ENCODE peak calls at places on chromosome 20, in ten cellular contexts. L is HCT116, X is transverse colon, I is activated B cell treated with CpG ODN at 0.5 μM for 24 hours, J is nephron progenitor cell, C is heart left ventricle, Q is right atrium auricular region, Z is fibroblast of mammary gland, K is H9, O is A549. W is an unnamed sample.

GRCh38 chr20:43832096-43832816 is 82.4 kb upstream of the TOX2 start:
- DNase-seq in L (no peak), X (no peak), I (no peak), J (no peak), C (no peak), Q (peak), Z (no peak), K (no peak), O (no peak), W (no peak)

GRCh38 chr20:23205656-23206055 is 119.5 kb upstream of the CD93 start:
- DNase-seq in L (no peak), X (peak), I (no peak), J (peak), C (peak), Q (peak), Z (peak), K (peak), O (no peak), W (no peak)

GRCh38 chr20:36145877-36146707 is 8.4 kb upstream of the EPB41L1 start:
- DNase-seq in L (no peak), X (no peak), I (no peak), J (no peak), C (peak), Q (no peak), Z (no peak), K (no peak), O (no peak), W (no peak)

GRCh38 chr20:11457476-11457875 is 460.2 kb upstream of the BTBD3 start:
- DNase-seq in L (no peak), X (no peak), I (no peak), J (no peak), C (no peak), Q (no peak), Z (no peak), K (no peak), O (no peak), W (no peak)

GRCh38 chr20:56359212-56360132 is 698 bp downstream of the FAM210B start:
- DNase-seq in L (no peak), X (peak), I (peak), J (peak), C (peak), Q (peak), Z (peak), K (peak), O (peak), W (peak)

GRCh38 chr20:44586986-44587980 is 4.9 kb downstream of the PKIG start:
- DNase-seq in L (no peak), X (no peak), I (no peak), J (no peak), C (no peak), Q (no peak), Z (no peak), K (no peak), O (no peak), W (no peak)

GRCh38 chr20:59735917-59736316 is 131.6 kb downstream of the PHACTR3 start:
- DNase-seq in L (no peak), X (no peak), I (no peak), J (no peak), C (no peak), Q (no peak), Z (no peak), K (no peak), O (no peak), W (no peak)

GRCh38 chr20:12946789-12947188 is 62.0 kb upstream of the SPTLC3 start:
- DNase-seq in L (no peak), X (no peak), I (no peak), J (no peak), C (no peak), Q (no peak), Z (no peak), K (no peak), O (no peak), W (no peak)

GRCh38 chr20:10741060-10741459 is 67.3 kb upstream of the JAG1 start:
- DNase-seq in L (no peak), X (no peak), I (no peak), J (no peak), C (peak), Q (no peak), Z (no peak), K (no peak), O (no peak), W (no peak)

GRCh38 chr20:43187476-43188233 is 2.1 kb downstream of the PTPRT start:
- DNase-seq in L (peak), X (peak), I (peak), J (peak), C (peak), Q (peak), Z (peak), K (peak), O (peak), W (peak)

GRCh38 chr20:44650777-44651493 is 564 bp downstream of the ADA start:
- DNase-seq in L (no peak), X (no peak), I (peak), J (no peak), C (peak), Q (no peak), Z (peak), K (no peak), O (peak), W (no peak)

GRCh38 chr20:10536531-10536930 is 101.4 kb downstream of the SLX4IP start:
- DNase-seq in L (no peak), X (no peak), I (no peak), J (no peak), C (no peak), Q (no peak), Z (peak), K (peak), O (peak), W (peak)

GRCh38 chr20:32789896-32790750 is 27.9 kb downstream of the DNMT3B start:
- DNase-seq in L (no peak), X (peak), I (peak), J (peak), C (peak), Q (peak), Z (peak), K (peak), O (peak), W (peak)

GRCh38 chr20:56412473-56412790 is 372 bp downstream of the CASS4 start:
- DNase-seq in L (no peak), X (no peak), I (no peak), J (no peak), C (no peak), Q (no peak), Z (no peak), K (no peak), O (no peak), W (no peak)

GRCh38 chr20:23152308-23152892 is 66.3 kb upstream of the CD93 start:
- DNase-seq in L (no peak), X (peak), I (no peak), J (no peak), C (peak), Q (peak), Z (peak), K (peak), O (peak), W (no peak)

GRCh38 chr20:63742381-63743024 is 2.9 kb downstream of the SLC2A4RG start:
- DNase-seq in L (no peak), X (no peak), I (no peak), J (no peak), C (no peak), Q (no peak), Z (no peak), K (no peak), O (no peak), W (no peak)

GRCh38 chr20:18055261-18055660 is 2.5 kb downstream of the OVOL2 start:
- DNase-seq in L (no peak), X (peak), I (no peak), J (no peak), C (no peak), Q (no peak), Z (no peak), K (peak), O (no peak), W (no peak)

GRCh38 chr20:53656653-53657288 is 63.1 kb upstream of the ZNF217 start:
- DNase-seq in L (no peak), X (no peak), I (no peak), J (no peak), C (no peak), Q (no peak), Z (peak), K (no peak), O (no peak), W (no peak)

GRCh38 chr20:63896136-63896890 is 1.4 kb downstream of the DNAJC5 start:
- DNase-seq in L (no peak), X (peak), I (peak), J (peak), C (peak), Q (peak), Z (peak), K (no peak), O (no peak), W (peak)

GRCh38 chr20:35264755-35265154 is 13.2 kb downstream of the MMP24OS start:
- DNase-seq in L (no peak), X (no peak), I (no peak), J (no peak), C (no peak), Q (no peak), Z (no peak), K (peak), O (peak), W (peak)

GRCh38 chr20:64057628-64058498 is 5.1 kb upstream of the TCEA2 start:
- DNase-seq in L (no peak), X (peak), I (peak), J (peak), C (peak), Q (no peak), Z (peak), K (peak), O (peak), W (peak)

GRCh38 chr20:59645316-59645715 is 41.0 kb downstream of the PHACTR3 start:
- DNase-seq in L (no peak), X (no peak), I (no peak), J (no peak), C (no peak), Q (peak), Z (no peak), K (peak), O (no peak), W (no peak)

GRCh38 chr20:50282592-50283241 is 92.1 kb downstream of the CEBPB start:
- DNase-seq in L (no peak), X (no peak), I (no peak), J (no peak), C (peak), Q (no peak), Z (no peak), K (no peak), O (no peak), W (no peak)

GRCh38 chr20:50279988-50280850 is 89.6 kb downstream of the CEBPB start:
- DNase-seq in L (no peak), X (no peak), I (no peak), J (no peak), C (no peak), Q (no peak), Z (no peak), K (no peak), O (no peak), W (no peak)

GRCh38 chr20:50283370-50283769 is 92.7 kb downstream of the CEBPB start:
- DNase-seq in L (no peak), X (no peak), I (no peak), J (no peak), C (peak), Q (no peak), Z (no peak), K (no peak), O (no peak), W (no peak)

GRCh38 chr20:50280851-50281655 is 90.4 kb downstream of the CEBPB start:
- DNase-seq in L (no peak), X (no peak), I (no peak), J (no peak), C (no peak), Q (no peak), Z (no peak), K (no peak), O (no peak), W (no peak)

GRCh38 chr20:50281831-50282591 is 91.4 kb downstream of the CEBPB start:
- DNase-seq in L (no peak), X (no peak), I (no peak), J (peak), C (no peak), Q (no peak), Z (no peak), K (peak), O (peak), W (no peak)
- TF ChIP-seq CTCF in L (no peak), X (no peak), I (no peak), J (no peak), C (no peak), Q (no peak), Z (no peak), K (peak), O (peak), W (peak)

GRCh38 chr20:45823949-45824835 is 2.9 kb downstream of the TNNC2 start:
- DNase-seq in L (no peak), X (peak), I (peak), J (peak), C (no peak), Q (no peak), Z (peak), K (peak), O (peak), W (peak)
- TF ChIP-seq CTCF in L (peak), X (peak), I (no peak), J (no peak), C (peak), Q (peak), Z (peak), K (peak), O (no peak), W (peak)

DNA sequence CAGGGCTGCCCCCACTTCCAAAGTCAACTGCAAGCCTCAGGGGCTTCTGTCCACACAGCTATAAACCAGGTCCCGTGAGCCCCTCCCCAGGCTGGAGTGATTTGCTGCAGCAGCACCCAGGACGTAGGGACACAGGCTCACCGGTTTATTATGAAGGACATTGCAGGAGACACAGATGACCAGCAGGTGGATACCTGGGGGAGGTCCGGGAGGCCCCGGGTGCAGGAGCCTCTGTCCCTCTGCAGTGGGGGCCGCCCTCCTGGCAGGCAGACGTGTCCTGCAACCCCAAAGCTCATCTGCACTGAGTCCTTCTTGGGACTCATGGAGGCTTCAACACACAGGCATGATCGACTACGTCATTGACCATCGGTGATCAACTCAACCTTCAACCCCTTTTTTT is 14.5 kb upstream of the NTSR1 start:
- DNase-seq in L (no peak), X (no peak), I (no peak), J (no peak), C (no peak), Q (no peak), Z (no peak), K (no peak), O (no peak), W (peak)
- TF ChIP-seq CTCF in L (peak), X (no peak), I (no peak), J (no peak), C (no peak), Q (no peak), Z (no peak), K (no peak), O (no peak), W (peak)

GRCh38 chr20:25314497-25315417 is 66.9 kb downstream of the PYGB start:
- DNase-seq in L (no peak), X (peak), I (peak), J (no peak), C (no peak), Q (no peak), Z (no peak), K (no peak), O (peak), W (no peak)
- TF ChIP-seq CTCF in L (no peak), X (no peak), I (no peak), J (no peak), C (no peak), Q (no peak), Z (no peak), K (peak), O (peak), W (no peak)

GRCh38 chr20:30491016-30491415 is 766.4 kb upstream of the DEFB115 start:
- DNase-seq in L (no peak), X (no peak), I (no peak), J (no peak), C (no peak), Q (no peak), Z (no peak), K (no peak), O (no peak), W (no peak)
- TF ChIP-seq CTCF in L (no peak), X (no peak), I (no peak), J (no peak), C (no peak), Q (no peak), Z (no peak), K (no peak), O (no peak), W (no peak)

GRCh38 chr20:1360094-1360493 is 31.2 kb upstream of the SDCBP2 start:
- DNase-seq in L (no peak), X (no peak), I (no peak), J (no peak), C (no peak), Q (no peak), Z (no peak), K (no peak), O (no peak), W (no peak)
- TF ChIP-seq CTCF in L (no peak), X (no peak), I (no peak), J (no peak), C (no peak), Q (no peak), Z (peak), K (no peak), O (no peak), W (no peak)

GRCh38 chr20:4449977-4450715 is 271.6 kb upstream of the PRND start:
- DNase-seq in L (peak), X (no peak), I (no peak), J (no peak), C (no peak), Q (no peak), Z (peak), K (no peak), O (peak), W (no peak)
- TF ChIP-seq CTCF in L (no peak), X (peak), I (no peak), J (peak), C (no peak), Q (no peak), Z (peak), K (peak), O (no peak), W (no peak)

GRCh38 chr20:3082306-3082951 is 2.1 kb downstream of the AVP start:
- DNase-seq in L (no peak), X (no peak), I (no peak), J (peak), C (no peak), Q (no peak), Z (no peak), K (no peak), O (no peak), W (no peak)
- TF ChIP-seq CTCF in L (no peak), X (no peak), I (no peak), J (no peak), C (no peak), Q (no peak), Z (no peak), K (no peak), O (no peak), W (no peak)